ENCODE peak calls at places on chromosomes 16 and 17, in four cellular contexts. One of them, this sample, is unnamed.

GRCh38 chr16:4381072-4381934 is 9.7 kb downstream of the VASN start:
- DNase-seq in IMR-90: no peak
- DNase-seq in H9: no peak
- DNase-seq in H1: no peak
- DNase-seq in this sample: no peak

GRCh38 chr17:44348234-44348987 is 3.3 kb downstream of the GRN start:
- DNase-seq in IMR-90: peak; percentile 57
- DNase-seq in H9: no peak
- DNase-seq in H1: no peak
- DNase-seq in this sample: no peak

GRCh38 chr16:23464196-23464595 is 11.2 kb upstream of the COG7 start:
- DNase-seq in IMR-90: no peak
- DNase-seq in H9: no peak
- DNase-seq in H1: no peak
- DNase-seq in this sample: no peak

GRCh38 chr17:75406222-75406615 is 741 bp upstream of the GRB2 start:
- DNase-seq in IMR-90: no peak
- DNase-seq in H9: peak; percentile 26
- DNase-seq in H1: no peak
- DNase-seq in this sample: no peak

GRCh38 chr16:88503374-88503770 is 50.3 kb downstream of the ZFPM1 start:
- DNase-seq in IMR-90: peak; percentile 25
- DNase-seq in H9: no peak
- DNase-seq in H1: no peak
- DNase-seq in this sample: no peak

GRCh38 chr16:71423865-71424264 is 18.0 kb downstream of the TLE7 start:
- DNase-seq in IMR-90: no peak
- DNase-seq in H9: no peak
- DNase-seq in H1: no peak
- DNase-seq in this sample: no peak

GRCh38 chr17:76582660-76583059 is 3.0 kb downstream of the ST6GALNAC2 start:
- DNase-seq in IMR-90: no peak
- DNase-seq in H9: no peak
- DNase-seq in H1: no peak
- DNase-seq in this sample: no peak

GRCh38 chr17:43142153-43142552 is 17.0 kb upstream of the BRCA1 start:
- DNase-seq in IMR-90: no peak
- DNase-seq in H9: no peak
- DNase-seq in H1: no peak
- DNase-seq in this sample: no peak

GRCh38 chr17:9259419-9259818 is 238.1 kb downstream of the NTN1 start:
- DNase-seq in IMR-90: no peak
- DNase-seq in H9: no peak
- DNase-seq in H1: no peak
- DNase-seq in this sample: no peak

GRCh38 chr17:17722081-17722905 is 41.0 kb downstream of the RAI1 start:
- DNase-seq in IMR-90: peak; percentile 58
- DNase-seq in H9: peak; percentile 67
- DNase-seq in H1: peak; percentile 69
- DNase-seq in this sample: peak; percentile 60

GRCh38 chr16:46918905-46919792 is 35.0 kb downstream of the GPT2 start:
- DNase-seq in IMR-90: no peak
- DNase-seq in H9: no peak
- DNase-seq in H1: no peak
- DNase-seq in this sample: no peak

GRCh38 chr16:70582280-70582978 is 58.8 kb downstream of the SF3B3 start:
- DNase-seq in IMR-90: no peak
- DNase-seq in H9: no peak
- DNase-seq in H1: no peak
- DNase-seq in this sample: peak; percentile 53

GRCh38 chr17:49443862-49444261 is 29.2 kb upstream of the PHB1 start:
- DNase-seq in IMR-90: peak; percentile 42
- DNase-seq in H9: no peak
- DNase-seq in H1: no peak
- DNase-seq in this sample: no peak

DNA sequence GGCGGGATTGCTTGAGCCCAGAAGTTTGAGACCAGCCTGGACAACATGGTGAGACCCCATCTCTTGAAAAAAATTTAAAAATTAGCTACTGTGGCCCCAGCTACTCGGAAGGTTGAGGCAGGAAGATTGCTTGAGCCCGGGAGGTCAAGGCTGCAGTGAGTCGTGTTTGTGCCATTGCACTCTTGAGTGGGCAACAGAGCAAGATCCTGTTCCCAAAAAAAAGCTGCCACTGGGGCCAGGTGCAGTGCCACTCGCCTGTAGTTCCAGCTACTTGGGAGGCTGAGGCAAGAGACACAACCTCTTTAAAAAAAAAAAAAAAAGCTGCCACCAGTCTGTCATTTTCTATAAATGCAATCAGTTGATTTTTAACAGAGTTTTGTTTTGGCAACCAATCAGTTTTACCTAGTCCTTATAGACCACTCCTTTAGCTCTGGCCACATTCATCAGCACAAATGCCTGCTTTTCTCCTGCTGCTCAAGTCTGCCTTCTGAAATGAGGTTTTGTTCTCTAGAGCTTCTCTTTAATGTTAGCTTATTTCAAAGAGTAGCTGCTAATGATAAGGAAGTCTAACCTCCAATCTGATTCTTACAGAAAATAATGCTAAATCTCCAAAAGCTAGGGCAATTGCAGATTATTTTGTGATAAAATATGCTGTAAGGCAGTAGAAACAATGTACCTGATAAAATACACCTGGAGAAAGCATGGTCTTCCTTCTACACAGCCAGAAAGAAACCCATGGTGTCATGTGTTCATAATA is 64.8 kb downstream of the TUBD1 start:
- DNase-seq in IMR-90: no peak
- DNase-seq in H9: no peak
- DNase-seq in H1: no peak
- DNase-seq in this sample: no peak
- H2AK5ac ChIP-seq in IMR-90: peak overlapping the region; percentile 95
- H2AK5ac ChIP-seq in H9: no peak overlapping the region
- H2AK5ac ChIP-seq in H1: no peak overlapping the region
- H2AK5ac ChIP-seq in this sample: no peak overlapping the region

DNA sequence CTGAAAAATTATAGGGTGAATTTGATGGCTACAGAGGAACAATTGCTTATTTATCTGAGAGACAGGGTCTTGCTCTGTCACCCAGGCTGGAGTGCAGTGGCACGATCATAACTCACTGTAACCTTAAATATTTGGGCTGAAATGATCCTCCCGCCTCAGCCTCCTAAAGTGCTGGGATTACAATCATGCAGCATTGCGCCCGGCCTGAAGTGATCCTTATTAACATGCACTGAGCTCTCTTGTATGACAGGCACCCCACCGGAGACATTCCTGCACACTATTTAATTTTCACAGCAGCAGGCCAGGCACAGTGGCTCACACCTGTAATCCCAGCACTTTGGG is 77.7 kb downstream of the CNGB1 start:
- DNase-seq in IMR-90: no peak
- DNase-seq in H9: no peak
- DNase-seq in H1: no peak
- DNase-seq in this sample: no peak
- H3K23ac ChIP-seq in IMR-90: peak overlapping the region; percentile 11
- H3K23ac ChIP-seq in H9: no peak overlapping the region
- H3K23ac ChIP-seq in H1: no peak overlapping the region
- H3K23ac ChIP-seq in this sample: no peak overlapping the region

DNA sequence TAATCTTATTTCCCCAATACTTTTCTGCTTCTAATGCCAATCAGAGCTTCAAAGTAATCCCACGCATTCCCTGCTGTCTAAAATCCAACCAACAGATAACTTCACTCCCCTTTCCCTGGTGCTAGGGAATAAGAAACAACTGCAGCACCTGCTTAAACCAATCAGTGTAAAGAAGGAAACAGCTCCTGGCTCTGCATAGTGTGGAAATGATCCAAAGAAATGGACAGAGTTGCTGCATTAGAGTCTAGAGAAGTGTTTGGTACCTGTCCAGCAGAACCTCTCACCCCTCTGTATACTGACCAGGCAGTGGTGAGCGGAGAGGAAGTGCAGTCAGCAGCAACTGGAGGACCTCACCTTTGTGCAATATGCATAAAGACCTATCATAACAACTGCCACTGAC is 85.5 kb downstream of the NCOR1 start:
- DNase-seq in IMR-90: no peak
- DNase-seq in H9: no peak
- DNase-seq in H1: no peak
- DNase-seq in this sample: no peak
- H3K56ac ChIP-seq in IMR-90: no peak overlapping the region
- H3K56ac ChIP-seq in H9: no peak overlapping the region
- H3K56ac ChIP-seq in H1: no peak overlapping the region
- H3K56ac ChIP-seq in this sample: no peak overlapping the region

GRCh38 chr17:67515490-67516088 is 138.5 kb downstream of the PITPNC1 start:
- DNase-seq in IMR-90: no peak
- DNase-seq in H9: peak; percentile 24
- DNase-seq in H1: no peak
- DNase-seq in this sample: no peak

GRCh38 chr17:67511012-67511411 is 133.9 kb downstream of the PITPNC1 start:
- DNase-seq in IMR-90: no peak
- DNase-seq in H9: no peak
- DNase-seq in H1: no peak
- DNase-seq in this sample: no peak

GRCh38 chr17:67517335-67517734 is 140.3 kb downstream of the PITPNC1 start:
- DNase-seq in IMR-90: no peak
- DNase-seq in H9: no peak
- DNase-seq in H1: no peak
- DNase-seq in this sample: no peak

GRCh38 chr17:67518881-67519280 is 141.8 kb downstream of the PITPNC1 start:
- DNase-seq in IMR-90: no peak
- DNase-seq in H9: peak; percentile 17
- DNase-seq in H1: no peak
- DNase-seq in this sample: no peak

DNA sequence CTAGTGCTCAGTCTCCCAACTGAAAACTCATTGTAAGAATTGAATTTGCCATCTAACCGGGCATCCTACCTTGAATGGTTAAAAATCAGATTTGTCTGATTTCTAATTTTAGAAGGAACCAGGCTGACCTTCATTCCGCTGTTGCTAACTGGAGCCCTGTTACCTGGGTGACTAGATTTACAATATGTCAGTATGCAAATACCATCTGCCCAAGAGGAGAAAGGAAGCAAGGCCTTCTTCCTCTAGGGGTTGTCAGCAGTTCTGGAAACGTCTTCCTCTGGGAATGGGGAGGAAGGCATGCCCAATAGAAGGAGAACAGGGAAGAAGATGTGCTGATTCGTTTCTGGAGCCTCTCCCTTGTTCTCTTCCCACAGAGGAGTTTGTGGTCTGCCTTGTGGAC is 137.9 kb downstream of the PITPNC1 start:
- DNase-seq in IMR-90: no peak
- DNase-seq in H9: peak; percentile 34
- DNase-seq in H1: no peak
- DNase-seq in this sample: peak; percentile 72
- H2AK5ac ChIP-seq in IMR-90: no peak overlapping the region
- H2AK5ac ChIP-seq in H9: no peak overlapping the region
- H2AK5ac ChIP-seq in H1: no peak overlapping the region
- H2AK5ac ChIP-seq in this sample: no peak overlapping the region

GRCh38 chr16:89583895-89584644 is 8.5 kb downstream of the CPNE7 start:
- DNase-seq in IMR-90: no peak
- DNase-seq in H9: no peak
- DNase-seq in H1: no peak
- DNase-seq in this sample: no peak
- H3K23ac ChIP-seq in IMR-90: no peak overlapping the region
- H3K23ac ChIP-seq in H9: no peak overlapping the region
- H3K23ac ChIP-seq in H1: no peak overlapping the region
- H3K23ac ChIP-seq in this sample: no peak overlapping the region

This sample was measured in mesendoderm.